ENCODE peak calls at places on chromosomes 16 and 17, in ten cellular contexts. U, O, C, F, M, Q, T, W, L and A are unnamed samples.

GRCh38 chr16:56657555-56658430 is at the start of gene MT1F:
- DNase-seq in U (peak; percentile 43), O (peak; percentile 35), C (peak; percentile 98), F (peak; percentile 28), M (peak; percentile 85), Q (peak; percentile 85), T (peak; percentile 36), W (peak; percentile 28), L (peak; percentile 59), A (peak; percentile 32)

GRCh38 chr17:79947351-79948031 is 88.2 kb downstream of the TBC1D16 start:
- DNase-seq in U (no peak), O (no peak), C (peak; percentile 49), F (no peak), M (peak; percentile 58), Q (no peak), T (no peak), W (peak; percentile 10), L (no peak), A (no peak)

GRCh38 chr17:76363107-76363801 is 9.5 kb upstream of the PRPSAP1 start:
- DNase-seq in U (no peak), O (no peak), C (no peak), F (no peak), M (no peak), Q (no peak), T (no peak), W (no peak), L (no peak), A (no peak)

GRCh38 chr17:13568746-13569739 is 32.7 kb downstream of the HS3ST3A1 start:
- DNase-seq in U (no peak), O (no peak), C (no peak), F (peak; percentile 17), M (no peak), Q (no peak), T (no peak), W (no peak), L (no peak), A (no peak)

GRCh38 chr16:3458852-3459361 is 15.4 kb downstream of the NAA60 start:
- DNase-seq in U (no peak), O (peak; percentile 41), C (no peak), F (peak; percentile 14), M (no peak), Q (no peak), T (peak; percentile 31), W (peak; percentile 15), L (no peak), A (peak; percentile 60)

GRCh38 chr17:9676742-9677387 is 31.5 kb downstream of the USP43 start:
- DNase-seq in U (no peak), O (no peak), C (no peak), F (no peak), M (no peak), Q (no peak), T (no peak), W (peak; percentile 12), L (no peak), A (no peak)

GRCh38 chr17:39671651-39672521 is 3.6 kb downstream of the PNMT start:
- DNase-seq in U (no peak), O (peak; percentile 40), C (peak; percentile 55), F (peak; percentile 73), M (no peak), Q (peak; percentile 57), T (no peak), W (peak; percentile 27), L (no peak), A (peak; percentile 49)

GRCh38 chr17:79027925-79028491 is 4.0 kb downstream of the C1QTNF1 start:
- DNase-seq in U (no peak), O (no peak), C (no peak), F (no peak), M (peak; percentile 71), Q (no peak), T (no peak), W (no peak), L (no peak), A (peak; percentile 55)

GRCh38 chr17:70905796-70906195 is 736.5 kb downstream of the KCNJ2 start:
- DNase-seq in U (no peak), O (no peak), C (no peak), F (no peak), M (no peak), Q (no peak), T (no peak), W (peak; percentile 100), L (no peak), A (no peak)

GRCh38 chr17:42019509-42020404 is at the start of gene NKIRAS2:
- DNase-seq in U (peak; percentile 84), O (peak; percentile 89), C (peak; percentile 97), F (peak; percentile 93), M (peak; percentile 97), Q (peak; percentile 96), T (peak; percentile 95), W (peak; percentile 85), L (peak; percentile 87), A (peak; percentile 98)

GRCh38 chr16:65829076-65829475 is 537.4 kb upstream of the CDH5 start:
- DNase-seq in U (no peak), O (no peak), C (no peak), F (no peak), M (no peak), Q (no peak), T (no peak), W (no peak), L (no peak), A (no peak)

GRCh38 chr17:2181206-2181983 is 122.2 kb downstream of the SMG6 start:
- DNase-seq in U (no peak), O (peak; percentile 90), C (no peak), F (peak; percentile 84), M (peak; percentile 94), Q (peak; percentile 65), T (no peak), W (peak; percentile 95), L (no peak), A (peak; percentile 89)
- H3K36me3 ChIP-seq in U (peaks cover 13% of the 10 kb centered on the region), O (peaks cover 3% of the 10 kb centered on the region), C (no peaks in the 10 kb centered on the region), F (no peaks in the 10 kb centered on the region), M (no peaks in the 10 kb centered on the region), Q (no peaks in the 10 kb centered on the region), T (no peaks in the 10 kb centered on the region), W (peaks cover 13% of the 10 kb centered on the region), L (peaks cover 50% of the 10 kb centered on the region), A (peaks cover 19% of the 10 kb centered on the region)

GRCh38 chr16:35732046-35732810 is 2272.8 kb downstream of the TP53TG3F start:
- DNase-seq in U (no peak), O (no peak), C (no peak), F (no peak), M (no peak), Q (no peak), T (no peak), W (no peak), L (no peak), A (no peak)
- H3K9me3 ChIP-seq in U (peaks cover 34% of the 10 kb centered on the region), O (no peaks in the 10 kb centered on the region), C (no peaks in the 10 kb centered on the region), F (no peaks in the 10 kb centered on the region), M (no peaks in the 10 kb centered on the region), Q (no peaks in the 10 kb centered on the region), T (no peaks in the 10 kb centered on the region), W (peaks cover 12% of the 10 kb centered on the region), L (peaks cover 27% of the 10 kb centered on the region), A (no peaks in the 10 kb centered on the region)

DNA sequence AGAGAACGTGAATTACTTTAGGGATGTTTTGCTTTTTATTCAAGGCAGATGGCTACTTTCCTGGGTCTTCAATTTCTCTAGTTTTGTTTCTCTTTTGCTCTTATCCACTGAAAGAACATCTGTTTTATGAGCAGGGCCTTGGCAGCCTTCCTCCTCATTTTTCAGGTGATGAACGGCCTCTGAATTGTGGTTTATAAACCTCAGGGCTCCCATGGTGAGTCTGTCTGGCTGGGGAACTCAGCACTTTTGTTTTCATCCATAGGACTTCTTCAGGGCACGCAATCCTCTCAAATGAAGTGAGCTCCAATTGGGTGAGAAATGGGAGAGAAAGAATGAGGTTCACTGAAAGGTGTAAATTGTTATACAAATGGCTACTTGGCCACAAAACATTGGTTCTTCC is 186.4 kb upstream of the ERCC4 start:
- DNase-seq in U (no peak), O (no peak), C (no peak), F (no peak), M (no peak), Q (no peak), T (peak; percentile 26), W (no peak), L (no peak), A (no peak)
- H3K4me3 ChIP-seq in U (no peak overlapping the region), O (no peak overlapping the region), C (no peak overlapping the region), F (no peak overlapping the region), M (no peak overlapping the region), Q (no peak overlapping the region), T (no peak overlapping the region), W (no peak overlapping the region), L (no peak overlapping the region), A (no peak overlapping the region)

DNA sequence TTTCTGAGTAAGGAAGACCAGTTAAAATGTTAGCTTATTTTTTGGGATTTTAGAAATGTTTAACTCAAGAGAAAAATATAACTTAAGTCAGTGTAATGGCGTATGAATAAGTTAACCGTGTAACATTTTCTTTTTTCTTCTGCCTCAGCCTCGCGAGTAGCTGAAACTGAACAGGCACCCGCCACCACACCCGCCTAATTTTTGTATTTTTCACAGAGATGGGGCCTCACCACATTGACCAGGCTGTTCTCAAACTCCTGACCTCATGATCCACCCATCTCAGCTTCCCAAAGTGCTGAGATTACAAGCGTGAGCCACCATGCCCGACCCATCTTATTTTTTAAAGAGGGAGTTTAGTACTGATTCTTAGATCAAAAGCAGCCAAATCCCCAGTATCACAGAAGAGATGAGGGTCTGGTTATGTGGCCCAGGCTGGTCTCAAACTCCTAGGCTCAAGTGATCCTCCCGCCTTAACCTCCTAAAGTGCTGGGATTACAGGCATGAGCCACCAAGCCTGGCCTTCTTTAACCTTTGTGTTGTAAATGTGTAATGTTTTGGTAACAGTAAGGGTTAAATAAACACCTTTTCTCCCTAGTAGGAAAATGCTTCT is 16.8 kb downstream of the PITPNC1 start:
- DNase-seq in U (no peak), O (no peak), C (no peak), F (no peak), M (no peak), Q (no peak), T (no peak), W (no peak), L (no peak), A (no peak)
- H3K36me3 ChIP-seq in U (no peaks in the 10 kb centered on the region), O (no peaks in the 10 kb centered on the region), C (no peaks in the 10 kb centered on the region), F (no peaks in the 10 kb centered on the region), M (no peaks in the 10 kb centered on the region), Q (no peaks in the 10 kb centered on the region), T (no peaks in the 10 kb centered on the region), W (no peaks in the 10 kb centered on the region), L (peaks cover 9% of the 10 kb centered on the region), A (no peaks in the 10 kb centered on the region)

GRCh38 chr16:35295856-35296255 is 1836.4 kb downstream of the TP53TG3F start:
- DNase-seq in U (no peak), O (no peak), C (no peak), F (no peak), M (no peak), Q (no peak), T (no peak), W (no peak), L (no peak), A (no peak)
- H3K9me3 ChIP-seq in U (peaks cover 26% of the 10 kb centered on the region), O (peaks cover 4% of the 10 kb centered on the region), C (no peaks in the 10 kb centered on the region), F (peaks cover 3% of the 10 kb centered on the region), M (no peaks in the 10 kb centered on the region), Q (no peaks in the 10 kb centered on the region), T (no peaks in the 10 kb centered on the region), W (peaks cover 19% of the 10 kb centered on the region), L (no peaks in the 10 kb centered on the region), A (no peaks in the 10 kb centered on the region)

DNA sequence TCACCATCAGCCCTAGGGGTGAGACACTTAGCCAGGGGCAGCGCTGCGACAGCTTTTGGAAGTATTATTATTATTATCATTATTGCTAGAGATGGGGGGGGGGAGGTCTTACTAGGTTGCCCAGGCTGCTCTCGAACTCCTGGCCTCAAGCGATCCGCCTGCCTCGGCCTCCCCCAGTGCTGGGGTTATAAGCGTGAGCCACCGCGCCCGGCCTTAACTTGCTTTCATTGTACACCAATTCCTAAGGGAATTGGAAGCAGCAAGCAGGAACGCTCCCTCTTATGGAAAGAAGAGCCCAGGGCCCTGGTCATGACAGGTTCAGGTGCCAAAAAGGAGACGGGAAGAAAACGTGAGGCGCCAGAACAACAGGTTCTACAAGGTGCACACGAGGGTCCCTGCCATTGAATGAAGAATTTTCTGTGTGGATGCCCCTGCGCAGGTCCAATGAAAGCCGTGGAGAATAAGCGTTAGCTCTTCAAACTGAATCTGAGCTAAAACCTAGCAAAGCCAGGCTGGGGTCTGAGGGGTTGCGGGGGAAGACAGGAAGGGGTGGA is 522 bp upstream of the RPL38 start:
- DNase-seq in U (peak; percentile 36), O (no peak), C (no peak), F (no peak), M (no peak), Q (no peak), T (no peak), W (no peak), L (no peak), A (no peak)
- H3K4me3 ChIP-seq in U (peak overlapping the region; percentile 21), O (no peak overlapping the region), C (no peak overlapping the region), F (no peak overlapping the region), M (no peak overlapping the region), Q (peak overlapping the region; percentile 93), T (no peak overlapping the region), W (no peak overlapping the region), L (peak overlapping the region; percentile 97), A (no peak overlapping the region)